ENCODE peak calls at places on chromosomes 6 and 20, in nine cellular contexts. One of them, this sample, is unnamed.

GRCh38 chr20:62470003-62470402 is 5.8 kb downstream of the GATA5 start:
- DNase-seq in CD8-positive, alpha-beta memory T cell: no peak
- DNase-seq in right cardiac atrium: no peak
- DNase-seq in neuronal stem cell: no peak
- DNase-seq in mammary epithelial cell: no peak
- DNase-seq in aorta: no peak
- DNase-seq in AG04449: no peak
- DNase-seq in HFF-Myc: no peak
- DNase-seq in epithelial cell of esophagus: no peak
- DNase-seq in this sample: no peak

GRCh38 chr20:62875419-62876355 is 14.1 kb upstream of the TCFL5 start:
- DNase-seq in AG04449: no peak
- DNase-seq in right cardiac atrium: peak
- DNase-seq in HFF-Myc: peak
- DNase-seq in neuronal stem cell: peak
- DNase-seq in CD8-positive, alpha-beta memory T cell: peak
- DNase-seq in aorta: peak
- DNase-seq in epithelial cell of esophagus: peak
- DNase-seq in mammary epithelial cell: peak
- DNase-seq in this sample: peak

GRCh38 chr20:39849171-39849570 is 839.9 kb downstream of the MAFB start:
- DNase-seq in CD8-positive, alpha-beta memory T cell: no peak
- DNase-seq in right cardiac atrium: no peak
- DNase-seq in AG04449: no peak
- DNase-seq in mammary epithelial cell: no peak
- DNase-seq in epithelial cell of esophagus: no peak
- DNase-seq in HFF-Myc: no peak
- DNase-seq in neuronal stem cell: no peak
- DNase-seq in aorta: no peak
- DNase-seq in this sample: no peak

GRCh38 chr20:38748863-38749153 is 548 bp downstream of the ACTR5 start:
- DNase-seq in CD8-positive, alpha-beta memory T cell: no peak
- DNase-seq in right cardiac atrium: no peak
- DNase-seq in AG04449: no peak
- DNase-seq in HFF-Myc: no peak
- DNase-seq in neuronal stem cell: no peak
- DNase-seq in aorta: no peak
- DNase-seq in epithelial cell of esophagus: peak
- DNase-seq in mammary epithelial cell: no peak
- DNase-seq in this sample: no peak

GRCh38 chr6:33323623-33323948 is 6.0 kb upstream of the ZBTB22 start:
- DNase-seq in aorta: no peak
- DNase-seq in right cardiac atrium: no peak
- DNase-seq in HFF-Myc: no peak
- DNase-seq in epithelial cell of esophagus: no peak
- DNase-seq in CD8-positive, alpha-beta memory T cell: no peak
- DNase-seq in AG04449: no peak
- DNase-seq in neuronal stem cell: no peak
- DNase-seq in mammary epithelial cell: no peak
- DNase-seq in this sample: no peak

GRCh38 chr6:75208564-75209431 is 2.9 kb upstream of the COL12A1 start:
- DNase-seq in mammary epithelial cell: peak
- DNase-seq in epithelial cell of esophagus: peak
- DNase-seq in AG04449: no peak
- DNase-seq in CD8-positive, alpha-beta memory T cell: peak
- DNase-seq in right cardiac atrium: peak
- DNase-seq in HFF-Myc: no peak
- DNase-seq in aorta: peak
- DNase-seq in neuronal stem cell: peak
- DNase-seq in this sample: peak

GRCh38 chr6:7343546-7344475 is 30.8 kb upstream of the SSR1 start:
- DNase-seq in right cardiac atrium: peak
- DNase-seq in epithelial cell of esophagus: no peak
- DNase-seq in HFF-Myc: no peak
- DNase-seq in mammary epithelial cell: no peak
- DNase-seq in AG04449: no peak
- DNase-seq in aorta: no peak
- DNase-seq in CD8-positive, alpha-beta memory T cell: no peak
- DNase-seq in neuronal stem cell: no peak
- DNase-seq in this sample: no peak

GRCh38 chr6:45714795-45715507 is 300.7 kb downstream of the CLIC5 start:
- DNase-seq in epithelial cell of esophagus: peak
- DNase-seq in CD8-positive, alpha-beta memory T cell: peak
- DNase-seq in aorta: no peak
- DNase-seq in neuronal stem cell: peak
- DNase-seq in mammary epithelial cell: peak
- DNase-seq in right cardiac atrium: no peak
- DNase-seq in HFF-Myc: peak
- DNase-seq in AG04449: peak
- DNase-seq in this sample: peak

GRCh38 chr20:45268531-45268930 is 14.2 kb upstream of the SLPI start:
- DNase-seq in epithelial cell of esophagus: peak
- DNase-seq in HFF-Myc: no peak
- DNase-seq in AG04449: no peak
- DNase-seq in neuronal stem cell: no peak
- DNase-seq in CD8-positive, alpha-beta memory T cell: no peak
- DNase-seq in mammary epithelial cell: no peak
- DNase-seq in right cardiac atrium: no peak
- DNase-seq in aorta: no peak
- DNase-seq in this sample: no peak

GRCh38 chr20:48849779-48850178 is 22.0 kb upstream of the PREX1 start:
- DNase-seq in right cardiac atrium: no peak
- DNase-seq in HFF-Myc: no peak
- DNase-seq in mammary epithelial cell: no peak
- DNase-seq in CD8-positive, alpha-beta memory T cell: no peak
- DNase-seq in neuronal stem cell: no peak
- DNase-seq in epithelial cell of esophagus: no peak
- DNase-seq in AG04449: no peak
- DNase-seq in aorta: no peak
- DNase-seq in this sample: no peak
- H3K4me3 ChIP-seq in right cardiac atrium: no peak
- H3K4me3 ChIP-seq in HFF-Myc: no peak
- H3K4me3 ChIP-seq in mammary epithelial cell: no peak
- H3K4me3 ChIP-seq in CD8-positive, alpha-beta memory T cell: no peak
- H3K4me3 ChIP-seq in neuronal stem cell: no peak
- H3K4me3 ChIP-seq in epithelial cell of esophagus: no peak
- H3K4me3 ChIP-seq in AG04449: no peak
- H3K4me3 ChIP-seq in aorta: no peak
- H3K4me3 ChIP-seq in this sample: no peak

GRCh38 chr6:132298344-132298949 is 102.8 kb downstream of the MOXD1 start:
- DNase-seq in mammary epithelial cell: peak
- DNase-seq in AG04449: no peak
- DNase-seq in aorta: no peak
- DNase-seq in right cardiac atrium: peak
- DNase-seq in epithelial cell of esophagus: peak
- DNase-seq in HFF-Myc: no peak
- DNase-seq in CD8-positive, alpha-beta memory T cell: no peak
- DNase-seq in neuronal stem cell: no peak
- DNase-seq in this sample: peak

GRCh38 chr6:132304891-132305305 is 96.4 kb downstream of the MOXD1 start:
- DNase-seq in right cardiac atrium: peak
- DNase-seq in neuronal stem cell: no peak
- DNase-seq in mammary epithelial cell: no peak
- DNase-seq in aorta: no peak
- DNase-seq in AG04449: no peak
- DNase-seq in HFF-Myc: no peak
- DNase-seq in epithelial cell of esophagus: no peak
- DNase-seq in CD8-positive, alpha-beta memory T cell: no peak
- DNase-seq in this sample: no peak

DNA sequence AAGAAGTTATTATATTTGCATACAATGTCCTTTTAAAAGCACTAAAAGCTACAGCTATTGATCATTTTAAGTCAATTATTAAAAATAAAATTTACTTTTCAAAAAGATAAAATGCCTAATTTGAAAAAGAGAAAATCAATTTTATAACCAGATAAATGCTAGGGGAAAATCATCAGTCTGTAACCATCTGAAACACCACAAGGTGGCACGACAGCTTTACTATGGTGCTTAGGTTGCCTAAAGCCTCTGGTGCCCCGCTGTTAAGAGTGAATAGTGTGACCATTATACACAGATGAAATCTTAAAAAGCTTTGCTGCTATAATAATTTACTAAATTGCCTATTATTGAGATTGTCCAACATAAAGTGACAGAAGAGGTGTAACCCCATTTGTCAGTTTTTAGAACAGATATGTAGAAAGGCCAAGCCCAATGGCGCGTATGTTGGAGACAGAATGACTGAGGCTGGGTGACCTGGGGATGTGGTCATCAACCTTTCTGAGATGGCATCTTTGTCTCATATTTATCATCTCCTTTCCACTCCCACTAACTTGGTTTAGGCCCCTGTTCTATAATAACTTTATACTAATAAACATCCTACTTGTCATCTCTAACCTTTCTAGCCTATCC is 100.8 kb downstream of the MOXD1 start:
- DNase-seq in aorta: no peak
- DNase-seq in AG04449: no peak
- DNase-seq in right cardiac atrium: peak
- DNase-seq in neuronal stem cell: no peak
- DNase-seq in epithelial cell of esophagus: peak
- DNase-seq in CD8-positive, alpha-beta memory T cell: no peak
- DNase-seq in mammary epithelial cell: peak
- DNase-seq in HFF-Myc: peak
- DNase-seq in this sample: peak
- H3K4me3 ChIP-seq in aorta: no peak
- H3K4me3 ChIP-seq in AG04449: no peak
- H3K4me3 ChIP-seq in right cardiac atrium: no peak
- H3K4me3 ChIP-seq in neuronal stem cell: no peak
- H3K4me3 ChIP-seq in epithelial cell of esophagus: no peak
- H3K4me3 ChIP-seq in CD8-positive, alpha-beta memory T cell: no peak
- H3K4me3 ChIP-seq in mammary epithelial cell: no peak
- H3K4me3 ChIP-seq in HFF-Myc: no peak
- H3K4me3 ChIP-seq in this sample: no peak

GRCh38 chr6:148287979-148288378 is 54.7 kb upstream of the SASH1 start:
- DNase-seq in epithelial cell of esophagus: no peak
- DNase-seq in CD8-positive, alpha-beta memory T cell: no peak
- DNase-seq in neuronal stem cell: no peak
- DNase-seq in AG04449: no peak
- DNase-seq in mammary epithelial cell: no peak
- DNase-seq in right cardiac atrium: no peak
- DNase-seq in HFF-Myc: no peak
- DNase-seq in aorta: no peak
- DNase-seq in this sample: no peak
- H3K4me3 ChIP-seq in epithelial cell of esophagus: no peak
- H3K4me3 ChIP-seq in CD8-positive, alpha-beta memory T cell: no peak
- H3K4me3 ChIP-seq in neuronal stem cell: no peak
- H3K4me3 ChIP-seq in AG04449: no peak
- H3K4me3 ChIP-seq in mammary epithelial cell: no peak
- H3K4me3 ChIP-seq in right cardiac atrium: no peak
- H3K4me3 ChIP-seq in HFF-Myc: no peak
- H3K4me3 ChIP-seq in aorta: no peak
- H3K4me3 ChIP-seq in this sample: no peak

DNA sequence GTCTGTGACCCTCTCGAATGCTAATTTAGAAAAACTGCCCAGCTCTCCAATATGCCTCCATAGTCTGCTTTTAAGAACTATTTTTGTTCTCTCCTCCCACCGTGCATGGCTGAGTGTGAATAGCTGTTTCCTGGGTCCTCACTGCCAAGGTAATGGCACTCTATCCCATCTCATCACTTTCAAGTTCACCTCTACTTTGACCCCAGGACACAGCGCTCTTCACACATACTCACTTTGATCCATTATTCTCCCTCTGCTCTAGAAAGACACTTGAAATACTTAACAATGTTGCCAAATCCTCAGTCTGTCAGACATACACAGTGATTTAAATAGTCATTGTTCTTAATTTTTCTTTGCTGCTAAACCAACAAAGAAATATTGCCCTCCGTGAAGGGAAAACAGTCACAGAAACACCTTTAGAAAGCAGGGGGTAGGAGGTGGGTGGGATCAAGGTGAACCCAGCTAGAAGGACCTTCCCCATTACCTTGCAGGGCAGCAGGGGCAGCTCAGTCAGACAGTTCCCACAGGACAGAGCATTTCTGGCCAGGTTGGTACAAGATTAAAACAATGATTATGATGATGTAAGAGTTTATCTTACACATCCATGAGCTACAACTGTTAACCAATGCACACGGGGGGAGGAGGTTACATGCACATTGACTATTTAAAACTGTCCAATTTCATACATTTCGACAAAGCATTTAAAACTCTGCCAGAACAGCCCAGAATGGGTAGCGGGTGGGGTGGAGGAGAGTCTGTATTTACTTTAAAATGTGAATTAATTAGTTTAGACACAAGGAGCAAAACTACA is 2.4 kb downstream of the SLC22A23 start:
- DNase-seq in CD8-positive, alpha-beta memory T cell: no peak
- DNase-seq in mammary epithelial cell: peak
- DNase-seq in AG04449: no peak
- DNase-seq in HFF-Myc: no peak
- DNase-seq in neuronal stem cell: no peak
- DNase-seq in epithelial cell of esophagus: peak
- DNase-seq in aorta: no peak
- DNase-seq in right cardiac atrium: no peak
- DNase-seq in this sample: no peak
- H3K4me3 ChIP-seq in CD8-positive, alpha-beta memory T cell: peak
- H3K4me3 ChIP-seq in mammary epithelial cell: peak
- H3K4me3 ChIP-seq in AG04449: no peak
- H3K4me3 ChIP-seq in HFF-Myc: no peak
- H3K4me3 ChIP-seq in neuronal stem cell: no peak
- H3K4me3 ChIP-seq in epithelial cell of esophagus: peak
- H3K4me3 ChIP-seq in aorta: no peak
- H3K4me3 ChIP-seq in right cardiac atrium: peak
- H3K4me3 ChIP-seq in this sample: peak